ENCODE peak calls at places on chromosomes 11 and 22, in eight cellular contexts. One of them, this sample, is unnamed.

GRCh38 chr11:20008190-20008801 is 152.0 kb downstream of the DBX1 start:
- DNase-seq in cardiac muscle cell: no peak
- DNase-seq in fibroblast of the aortic adventitia: peak
- DNase-seq in fibroblast of mammary gland: no peak
- DNase-seq in pancreas: no peak
- DNase-seq in neural crest cell: no peak
- DNase-seq in HFFc6: no peak
- DNase-seq in lower leg skin: no peak
- DNase-seq in this sample: no peak

GRCh38 chr22:45051419-45051818 is 41.6 kb upstream of the PHF21B start:
- DNase-seq in neural crest cell: no peak
- DNase-seq in pancreas: no peak
- DNase-seq in HFFc6: no peak
- DNase-seq in lower leg skin: no peak
- DNase-seq in fibroblast of the aortic adventitia: no peak
- DNase-seq in fibroblast of mammary gland: no peak
- DNase-seq in cardiac muscle cell: no peak
- DNase-seq in this sample: no peak

GRCh38 chr22:44181033-44181911 is 547 bp downstream of the PARVG start:
- DNase-seq in fibroblast of the aortic adventitia: no peak
- DNase-seq in neural crest cell: no peak
- DNase-seq in pancreas: no peak
- DNase-seq in HFFc6: no peak
- DNase-seq in lower leg skin: no peak
- DNase-seq in fibroblast of mammary gland: no peak
- DNase-seq in cardiac muscle cell: no peak
- DNase-seq in this sample: peak

GRCh38 chr11:46664612-46665011 is 35.8 kb downstream of the ARHGAP1 start:
- DNase-seq in cardiac muscle cell: no peak
- DNase-seq in HFFc6: no peak
- DNase-seq in lower leg skin: no peak
- DNase-seq in pancreas: no peak
- DNase-seq in fibroblast of the aortic adventitia: no peak
- DNase-seq in neural crest cell: no peak
- DNase-seq in fibroblast of mammary gland: no peak
- DNase-seq in this sample: no peak

GRCh38 chr11:27452147-27452546 is 20.4 kb downstream of the LGR4 start:
- DNase-seq in HFFc6: no peak
- DNase-seq in cardiac muscle cell: no peak
- DNase-seq in neural crest cell: no peak
- DNase-seq in pancreas: no peak
- DNase-seq in fibroblast of mammary gland: no peak
- DNase-seq in fibroblast of the aortic adventitia: no peak
- DNase-seq in lower leg skin: no peak
- DNase-seq in this sample: no peak

GRCh38 chr11:119617343-119617713 is 111.7 kb downstream of the NECTIN1 start:
- DNase-seq in HFFc6: no peak
- DNase-seq in fibroblast of the aortic adventitia: no peak
- DNase-seq in cardiac muscle cell: peak
- DNase-seq in neural crest cell: no peak
- DNase-seq in lower leg skin: no peak
- DNase-seq in pancreas: no peak
- DNase-seq in fibroblast of mammary gland: no peak
- DNase-seq in this sample: no peak

GRCh38 chr11:19220903-19221682 is 19.3 kb upstream of the CSRP3 start:
- DNase-seq in neural crest cell: no peak
- DNase-seq in lower leg skin: no peak
- DNase-seq in fibroblast of the aortic adventitia: peak
- DNase-seq in pancreas: no peak
- DNase-seq in HFFc6: no peak
- DNase-seq in cardiac muscle cell: peak
- DNase-seq in fibroblast of mammary gland: no peak
- DNase-seq in this sample: no peak

GRCh38 chr22:33726294-33726711 is 194.0 kb downstream of the LARGE1 start:
- DNase-seq in HFFc6: peak
- DNase-seq in cardiac muscle cell: peak
- DNase-seq in pancreas: peak
- DNase-seq in neural crest cell: no peak
- DNase-seq in fibroblast of mammary gland: peak
- DNase-seq in fibroblast of the aortic adventitia: peak
- DNase-seq in lower leg skin: no peak
- DNase-seq in this sample: no peak

GRCh38 chr22:22098457-22099193 is 116.0 kb upstream of the TOP3B start:
- DNase-seq in fibroblast of mammary gland: no peak
- DNase-seq in pancreas: no peak
- DNase-seq in HFFc6: no peak
- DNase-seq in neural crest cell: no peak
- DNase-seq in cardiac muscle cell: no peak
- DNase-seq in lower leg skin: no peak
- DNase-seq in fibroblast of the aortic adventitia: no peak
- DNase-seq in this sample: no peak

GRCh38 chr11:45756384-45757010 is 48.5 kb upstream of the SLC35C1 start:
- DNase-seq in pancreas: no peak
- DNase-seq in neural crest cell: no peak
- DNase-seq in fibroblast of the aortic adventitia: no peak
- DNase-seq in lower leg skin: no peak
- DNase-seq in fibroblast of mammary gland: no peak
- DNase-seq in HFFc6: no peak
- DNase-seq in cardiac muscle cell: no peak
- DNase-seq in this sample: no peak

GRCh38 chr11:13051257-13051656 is 42.1 kb downstream of the RASSF10 start:
- DNase-seq in pancreas: no peak
- DNase-seq in neural crest cell: no peak
- DNase-seq in lower leg skin: no peak
- DNase-seq in HFFc6: no peak
- DNase-seq in fibroblast of mammary gland: peak
- DNase-seq in fibroblast of the aortic adventitia: no peak
- DNase-seq in cardiac muscle cell: no peak
- DNase-seq in this sample: no peak

GRCh38 chr22:20128902-20129746 is 2.5 kb upstream of the ZDHHC8 start:
- DNase-seq in cardiac muscle cell: peak
- DNase-seq in HFFc6: peak
- DNase-seq in pancreas: no peak
- DNase-seq in neural crest cell: peak
- DNase-seq in fibroblast of mammary gland: peak
- DNase-seq in fibroblast of the aortic adventitia: peak
- DNase-seq in lower leg skin: no peak
- DNase-seq in this sample: no peak

GRCh38 chr22:23388492-23389009 is 191.5 kb downstream of the IGLL1 start:
- DNase-seq in fibroblast of mammary gland: no peak
- DNase-seq in HFFc6: no peak
- DNase-seq in cardiac muscle cell: no peak
- DNase-seq in lower leg skin: no peak
- DNase-seq in pancreas: no peak
- DNase-seq in fibroblast of the aortic adventitia: no peak
- DNase-seq in neural crest cell: no peak
- DNase-seq in this sample: no peak

GRCh38 chr22:44200855-44201550 is 20.3 kb downstream of the PARVG start:
- DNase-seq in neural crest cell: no peak
- DNase-seq in fibroblast of the aortic adventitia: no peak
- DNase-seq in fibroblast of mammary gland: no peak
- DNase-seq in lower leg skin: no peak
- DNase-seq in cardiac muscle cell: peak
- DNase-seq in HFFc6: no peak
- DNase-seq in pancreas: no peak
- DNase-seq in this sample: no peak

GRCh38 chr22:46387748-46388147 is 52.2 kb downstream of the TRMU start:
- DNase-seq in neural crest cell: no peak
- DNase-seq in lower leg skin: no peak
- DNase-seq in fibroblast of mammary gland: no peak
- DNase-seq in cardiac muscle cell: no peak
- DNase-seq in HFFc6: no peak
- DNase-seq in fibroblast of the aortic adventitia: no peak
- DNase-seq in pancreas: no peak
- DNase-seq in this sample: no peak

GRCh38 chr22:46382524-46382923 is 47.0 kb downstream of the TRMU start:
- DNase-seq in pancreas: no peak
- DNase-seq in lower leg skin: no peak
- DNase-seq in neural crest cell: no peak
- DNase-seq in fibroblast of mammary gland: no peak
- DNase-seq in cardiac muscle cell: no peak
- DNase-seq in fibroblast of the aortic adventitia: no peak
- DNase-seq in HFFc6: no peak
- DNase-seq in this sample: no peak

GRCh38 chr22:46388647-46389046 is 53.1 kb downstream of the TRMU start:
- DNase-seq in HFFc6: no peak
- DNase-seq in pancreas: no peak
- DNase-seq in lower leg skin: no peak
- DNase-seq in cardiac muscle cell: no peak
- DNase-seq in fibroblast of the aortic adventitia: no peak
- DNase-seq in neural crest cell: no peak
- DNase-seq in fibroblast of mammary gland: no peak
- DNase-seq in this sample: no peak

GRCh38 chr22:46389081-46389480 is 53.6 kb downstream of the TRMU start:
- DNase-seq in fibroblast of the aortic adventitia: no peak
- DNase-seq in neural crest cell: no peak
- DNase-seq in HFFc6: no peak
- DNase-seq in lower leg skin: no peak
- DNase-seq in fibroblast of mammary gland: no peak
- DNase-seq in cardiac muscle cell: no peak
- DNase-seq in pancreas: no peak
- DNase-seq in this sample: no peak

GRCh38 chr22:46386312-46386711 is 50.8 kb downstream of the TRMU start:
- DNase-seq in pancreas: no peak
- DNase-seq in HFFc6: no peak
- DNase-seq in neural crest cell: no peak
- DNase-seq in lower leg skin: no peak
- DNase-seq in fibroblast of mammary gland: no peak
- DNase-seq in cardiac muscle cell: no peak
- DNase-seq in fibroblast of the aortic adventitia: no peak
- DNase-seq in this sample: no peak
- TF ChIP-seq CTCF in pancreas: no peak
- TF ChIP-seq CTCF in HFFc6: peak
- TF ChIP-seq CTCF in neural crest cell: peak
- TF ChIP-seq CTCF in lower leg skin: no peak
- TF ChIP-seq CTCF in fibroblast of mammary gland: no peak
- TF ChIP-seq CTCF in cardiac muscle cell: no peak
- TF ChIP-seq CTCF in fibroblast of the aortic adventitia: peak
- TF ChIP-seq CTCF in this sample: no peak

GRCh38 chr11:64331569-64332371 is 8.2 kb upstream of the CCDC88B start:
- DNase-seq in pancreas: peak
- DNase-seq in neural crest cell: no peak
- DNase-seq in cardiac muscle cell: peak
- DNase-seq in lower leg skin: no peak
- DNase-seq in fibroblast of mammary gland: peak
- DNase-seq in fibroblast of the aortic adventitia: peak
- DNase-seq in HFFc6: peak
- DNase-seq in this sample: peak
- TF ChIP-seq CTCF in pancreas: no peak
- TF ChIP-seq CTCF in neural crest cell: peak
- TF ChIP-seq CTCF in cardiac muscle cell: peak
- TF ChIP-seq CTCF in lower leg skin: no peak
- TF ChIP-seq CTCF in fibroblast of mammary gland: peak
- TF ChIP-seq CTCF in fibroblast of the aortic adventitia: peak
- TF ChIP-seq CTCF in HFFc6: peak
- TF ChIP-seq CTCF in this sample: peak

GRCh38 chr11:44205358-44205757 is 104.6 kb downstream of the ALX4 start:
- DNase-seq in lower leg skin: no peak
- DNase-seq in pancreas: no peak
- DNase-seq in neural crest cell: no peak
- DNase-seq in HFFc6: no peak
- DNase-seq in fibroblast of mammary gland: no peak
- DNase-seq in cardiac muscle cell: no peak
- DNase-seq in fibroblast of the aortic adventitia: no peak
- DNase-seq in this sample: no peak

GRCh38 chr11:44205836-44206235 is 104.1 kb downstream of the ALX4 start:
- DNase-seq in pancreas: no peak
- DNase-seq in HFFc6: no peak
- DNase-seq in fibroblast of the aortic adventitia: no peak
- DNase-seq in neural crest cell: no peak
- DNase-seq in cardiac muscle cell: no peak
- DNase-seq in lower leg skin: no peak
- DNase-seq in fibroblast of mammary gland: no peak
- DNase-seq in this sample: no peak

GRCh38 chr11:44207292-44207691 is 102.6 kb downstream of the ALX4 start:
- DNase-seq in fibroblast of mammary gland: no peak
- DNase-seq in cardiac muscle cell: no peak
- DNase-seq in pancreas: no peak
- DNase-seq in neural crest cell: peak
- DNase-seq in HFFc6: no peak
- DNase-seq in fibroblast of the aortic adventitia: no peak
- DNase-seq in lower leg skin: no peak
- DNase-seq in this sample: no peak

GRCh38 chr11:44199816-44200215 is 104.3 kb downstream of the EXT2 start:
- DNase-seq in neural crest cell: no peak
- DNase-seq in pancreas: no peak
- DNase-seq in cardiac muscle cell: no peak
- DNase-seq in fibroblast of mammary gland: no peak
- DNase-seq in HFFc6: no peak
- DNase-seq in fibroblast of the aortic adventitia: no peak
- DNase-seq in lower leg skin: no peak
- DNase-seq in this sample: no peak

GRCh38 chr11:44203270-44204043 is 106.5 kb downstream of the ALX4 start:
- DNase-seq in fibroblast of the aortic adventitia: no peak
- DNase-seq in cardiac muscle cell: no peak
- DNase-seq in lower leg skin: no peak
- DNase-seq in neural crest cell: no peak
- DNase-seq in fibroblast of mammary gland: no peak
- DNase-seq in HFFc6: no peak
- DNase-seq in pancreas: no peak
- DNase-seq in this sample: no peak
- TF ChIP-seq CTCF in fibroblast of the aortic adventitia: no peak
- TF ChIP-seq CTCF in cardiac muscle cell: no peak
- TF ChIP-seq CTCF in lower leg skin: no peak
- TF ChIP-seq CTCF in neural crest cell: no peak
- TF ChIP-seq CTCF in fibroblast of mammary gland: no peak
- TF ChIP-seq CTCF in HFFc6: no peak
- TF ChIP-seq CTCF in pancreas: no peak
- TF ChIP-seq CTCF in this sample: no peak

GRCh38 chr11:70517996-70518907 is 119.9 kb downstream of the CTTN start:
- DNase-seq in pancreas: no peak
- DNase-seq in fibroblast of mammary gland: peak
- DNase-seq in fibroblast of the aortic adventitia: peak
- DNase-seq in neural crest cell: no peak
- DNase-seq in cardiac muscle cell: peak
- DNase-seq in lower leg skin: no peak
- DNase-seq in HFFc6: peak
- DNase-seq in this sample: no peak
- TF ChIP-seq CTCF in pancreas: no peak
- TF ChIP-seq CTCF in fibroblast of mammary gland: no peak
- TF ChIP-seq CTCF in fibroblast of the aortic adventitia: no peak
- TF ChIP-seq CTCF in neural crest cell: no peak
- TF ChIP-seq CTCF in cardiac muscle cell: no peak
- TF ChIP-seq CTCF in lower leg skin: no peak
- TF ChIP-seq CTCF in HFFc6: peak
- TF ChIP-seq CTCF in this sample: no peak

DNA sequence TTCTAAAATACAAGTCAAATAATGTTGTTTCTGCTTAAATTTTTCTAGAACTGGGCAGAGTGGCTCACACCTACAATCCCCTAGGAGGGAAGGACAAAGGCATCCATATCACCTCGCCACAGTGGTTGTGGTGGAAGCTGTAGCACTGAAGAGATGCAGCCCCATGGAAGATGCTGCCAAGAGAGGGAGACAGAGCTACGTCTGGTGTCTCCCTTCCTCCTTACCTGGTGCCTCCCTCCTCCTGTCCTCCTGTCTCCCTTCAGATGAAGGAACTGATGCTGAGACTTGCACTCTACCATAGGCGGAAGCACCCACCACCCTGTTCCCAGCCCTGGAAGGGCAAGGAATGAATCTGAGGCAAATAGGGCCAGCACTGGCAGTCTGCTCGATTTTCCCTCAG is 22.3 kb downstream of the MMP27 start:
- DNase-seq in pancreas: no peak
- DNase-seq in HFFc6: no peak
- DNase-seq in fibroblast of mammary gland: no peak
- DNase-seq in cardiac muscle cell: no peak
- DNase-seq in lower leg skin: no peak
- DNase-seq in neural crest cell: no peak
- DNase-seq in fibroblast of the aortic adventitia: no peak
- DNase-seq in this sample: no peak
- TF ChIP-seq CTCF in pancreas: no peak
- TF ChIP-seq CTCF in HFFc6: no peak
- TF ChIP-seq CTCF in fibroblast of mammary gland: peak
- TF ChIP-seq CTCF in cardiac muscle cell: no peak
- TF ChIP-seq CTCF in lower leg skin: no peak
- TF ChIP-seq CTCF in neural crest cell: no peak
- TF ChIP-seq CTCF in fibroblast of the aortic adventitia: no peak
- TF ChIP-seq CTCF in this sample: no peak